ENCODE peak calls at places on chromosome 15, in four cellular contexts. N, R, H and J are unnamed samples.

GRCh38 chr15:31435256-31435781 is 108.7 kb downstream of the KLF13 start:
- DNase-seq in N (peak; percentile 73), R (peak; percentile 95), H (peak; percentile 83), J (peak; percentile 72)

GRCh38 chr15:37395100-37395468 is 294.7 kb upstream of the MEIS2 start:
- DNase-seq in N (no peak), R (no peak), H (no peak), J (no peak)

GRCh38 chr15:72009207-72009606 is 108.7 kb downstream of the MYO9A start:
- DNase-seq in N (no peak), R (peak; percentile 44), H (no peak), J (no peak)

GRCh38 chr15:71385469-71385868 is 270.2 kb downstream of the THSD4 start:
- DNase-seq in N (no peak), R (no peak), H (no peak), J (no peak)

GRCh38 chr15:66673410-66674322 is 28.4 kb upstream of the SMAD6 start:
- DNase-seq in N (peak; percentile 96), R (peak; percentile 93), H (peak; percentile 94), J (no peak)

GRCh38 chr15:101008158-101009139 is 89.3 kb downstream of the LRRK1 start:
- DNase-seq in N (peak; percentile 99), R (peak; percentile 85), H (peak; percentile 92), J (peak; percentile 66)

GRCh38 chr15:95563634-95564033 is 766.9 kb upstream of the NR2F2 start:
- DNase-seq in N (no peak), R (peak; percentile 3), H (no peak), J (no peak)

GRCh38 chr15:72358532-72359180 is 17.2 kb downstream of the HEXA start:
- DNase-seq in N (no peak), R (no peak), H (no peak), J (peak; percentile 85)

GRCh38 chr15:31325432-31325975 is 1.1 kb upstream of the KLF13 start:
- DNase-seq in N (no peak), R (peak; percentile 29), H (no peak), J (peak; percentile 6)

GRCh38 chr15:76844096-76844495 is 61.0 kb downstream of the SCAPER start:
- DNase-seq in N (no peak), R (no peak), H (no peak), J (peak; percentile 10)

GRCh38 chr15:64070965-64071851 is 22.4 kb downstream of the CIAO2A start:
- DNase-seq in N (no peak), R (no peak), H (no peak), J (peak; percentile 88)

GRCh38 chr15:56693761-56694160 is 39.5 kb downstream of the ZNF280D start:
- DNase-seq in N (no peak), R (no peak), H (no peak), J (peak; percentile 35)

GRCh38 chr15:63484433-63484832 is 20.0 kb upstream of the USP3 start:
- DNase-seq in N (no peak), R (no peak), H (no peak), J (no peak)

GRCh38 chr15:81049835-81050234 is 49.1 kb downstream of the TLNRD1 start:
- DNase-seq in N (no peak), R (no peak), H (no peak), J (no peak)

GRCh38 chr15:97745481-97746071 is 214.9 kb upstream of the ARRDC4 start:
- DNase-seq in N (peak; percentile 67), R (peak; percentile 61), H (peak; percentile 49), J (no peak)

GRCh38 chr15:70762469-70763119 is 764 bp downstream of the UACA start:
- DNase-seq in N (peak; percentile 67), R (peak; percentile 49), H (peak; percentile 43), J (peak; percentile 75)

GRCh38 chr15:26294062-26294689 is 431.0 kb upstream of the ATP10A start:
- DNase-seq in N (peak; percentile 61), R (peak; percentile 85), H (peak; percentile 84), J (no peak)

GRCh38 chr15:59276225-59277178 is 69.9 kb downstream of the LDHAL6B start:
- DNase-seq in N (no peak), R (peak; percentile 21), H (no peak), J (no peak)

GRCh38 chr15:74127954-74128784 is 2.2 kb upstream of the ISLR2 start:
- DNase-seq in N (peak; percentile 77), R (no peak), H (no peak), J (no peak)

GRCh38 chr15:39580117-39580629 is 706 bp upstream of the THBS1 start:
- DNase-seq in N (peak; percentile 99), R (peak; percentile 94), H (peak; percentile 91), J (peak; percentile 98)

GRCh38 chr15:72168131-72168825 is 29.3 kb downstream of the GRAMD2A start:
- DNase-seq in N (no peak), R (peak; percentile 84), H (no peak), J (peak; percentile 38)

GRCh38 chr15:29567336-29567735 is 254.9 kb downstream of the TJP1 start:
- DNase-seq in N (no peak), R (no peak), H (no peak), J (no peak)

GRCh38 chr15:40323953-40324937 is 753 bp downstream of the INAFM2 start:
- DNase-seq in N (peak; percentile 71), R (no peak), H (no peak), J (no peak)

GRCh38 chr15:65059931-65060596 is 7.7 kb downstream of the RASL12 start:
- DNase-seq in N (no peak), R (no peak), H (no peak), J (no peak)

GRCh38 chr15:40100133-40100946 is 8.3 kb downstream of the BMF start:
- DNase-seq in N (no peak), R (no peak), H (no peak), J (no peak)

GRCh38 chr15:77466521-77466920 is 45.8 kb downstream of the HMG20A start:
- DNase-seq in N (no peak), R (no peak), H (no peak), J (no peak)

GRCh38 chr15:32701863-32702262 is 15.9 kb upstream of the GREM1 start:
- DNase-seq in N (no peak), R (no peak), H (no peak), J (peak; percentile 30)

GRCh38 chr15:76033438-76033837 is 21.2 kb upstream of the NRG4 start:
- DNase-seq in N (no peak), R (no peak), H (no peak), J (no peak)

GRCh38 chr15:60804986-60805949 is 326.3 kb upstream of the ICE2 start:
- DNase-seq in N (peak; percentile 70), R (peak; percentile 80), H (peak; percentile 93), J (peak; percentile 74)

GRCh38 chr15:60801336-60801735 is 322.4 kb upstream of the ICE2 start:
- DNase-seq in N (no peak), R (no peak), H (no peak), J (no peak)

GRCh38 chr15:60800729-60801072 is 321.8 kb upstream of the ICE2 start:
- DNase-seq in N (no peak), R (no peak), H (no peak), J (no peak)

GRCh38 chr15:60804551-60804950 is 325.6 kb upstream of the ICE2 start:
- DNase-seq in N (no peak), R (no peak), H (no peak), J (no peak)

GRCh38 chr15:60803059-60803458 is 324.1 kb upstream of the ICE2 start:
- DNase-seq in N (no peak), R (no peak), H (no peak), J (no peak)
- H3K56ac ChIP-seq in N (no peak overlapping the region), R (no peak overlapping the region), H (no peak overlapping the region), J (no peak overlapping the region)

GRCh38 chr15:89105147-89105546 is 16.9 kb downstream of the ABHD2 start:
- DNase-seq in N (no peak), R (no peak), H (no peak), J (peak; percentile 99)

GRCh38 chr15:89108865-89109660 is 20.8 kb downstream of the ABHD2 start:
- DNase-seq in N (no peak), R (peak; percentile 53), H (no peak), J (no peak)

GRCh38 chr15:89106200-89106599 is 17.9 kb downstream of the ABHD2 start:
- DNase-seq in N (no peak), R (no peak), H (no peak), J (no peak)

GRCh38 chr15:89110060-89110459 is 21.8 kb downstream of the ABHD2 start:
- DNase-seq in N (no peak), R (no peak), H (no peak), J (no peak)

DNA sequence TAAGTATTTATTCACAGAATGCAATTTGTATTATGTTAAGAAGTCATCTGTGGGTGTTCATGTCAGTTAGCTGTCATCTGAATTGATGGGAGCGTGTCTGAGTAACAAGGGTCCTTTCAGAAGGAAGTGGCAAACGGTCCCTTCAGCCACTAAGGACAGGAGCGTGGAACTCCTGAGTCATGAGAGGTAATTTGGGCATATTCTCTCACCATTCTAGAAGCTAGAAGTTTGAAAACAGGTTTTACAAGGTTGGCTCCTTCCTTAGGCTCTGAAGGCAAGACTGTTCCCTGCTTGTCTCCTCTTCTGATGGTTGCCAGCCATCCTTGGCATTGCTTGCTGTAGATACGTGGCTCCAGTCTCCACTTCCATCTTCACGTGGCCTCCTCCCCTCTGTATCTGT is 19.7 kb downstream of the ABHD2 start:
- DNase-seq in N (no peak), R (no peak), H (no peak), J (no peak)
- H3K56ac ChIP-seq in N (no peak overlapping the region), R (no peak overlapping the region), H (no peak overlapping the region), J (no peak overlapping the region)

DNA sequence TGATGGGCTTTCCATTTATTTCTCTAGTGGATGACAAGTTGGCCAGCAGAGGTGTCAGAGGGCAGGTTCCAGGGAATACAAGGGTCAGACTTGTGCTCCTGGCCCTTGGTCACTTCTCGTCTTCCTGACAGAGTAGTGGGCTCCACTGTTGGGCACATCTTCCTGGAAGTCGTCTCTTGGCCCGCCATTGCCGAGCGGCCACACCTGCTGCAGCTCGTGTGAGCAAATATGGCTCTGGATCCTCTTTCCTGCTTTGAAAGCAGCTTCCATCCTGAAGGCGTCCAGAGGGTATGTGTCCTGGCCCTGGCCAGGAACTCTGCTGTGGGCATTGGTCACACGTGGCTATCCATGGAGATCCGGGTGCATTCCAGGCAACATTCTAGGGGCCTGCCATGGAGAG is 100.2 kb downstream of the SNRPN start:
- DNase-seq in N (no peak), R (no peak), H (peak; percentile 13), J (no peak)
- H3K56ac ChIP-seq in N (no peak overlapping the region), R (no peak overlapping the region), H (no peak overlapping the region), J (no peak overlapping the region)

DNA sequence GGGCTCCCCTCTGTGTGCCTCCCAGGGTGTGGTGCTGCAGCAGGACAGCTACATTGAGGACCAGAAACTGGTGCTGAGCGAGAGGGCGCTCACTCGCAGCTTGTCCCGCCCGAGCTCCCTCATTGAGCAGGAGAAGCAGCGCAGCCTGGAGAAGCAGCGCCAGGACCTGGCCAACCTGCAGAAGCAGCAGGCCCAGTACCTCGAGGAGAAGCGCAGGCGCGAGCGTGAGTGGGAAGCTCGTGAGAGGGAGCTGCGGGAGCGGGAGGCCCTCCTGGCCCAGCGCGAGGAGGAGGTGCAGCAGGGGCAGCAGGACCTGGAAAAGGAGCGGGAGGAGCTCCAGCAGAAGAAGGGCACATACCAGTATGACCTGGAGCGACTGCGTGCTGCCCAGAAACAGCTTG is 53.7 kb downstream of the KLHL25 start:
- DNase-seq in N (no peak), R (no peak), H (peak; percentile 50), J (no peak)
- H3K56ac ChIP-seq in N (no peak overlapping the region), R (no peak overlapping the region), H (no peak overlapping the region), J (no peak overlapping the region)

GRCh38 chr15:33716025-33716424 is 252.3 kb upstream of the CHRM5 start:
- DNase-seq in N (no peak), R (no peak), H (no peak), J (no peak)

GRCh38 chr15:33706173-33706572 is 262.1 kb upstream of the CHRM5 start:
- DNase-seq in N (no peak), R (no peak), H (no peak), J (no peak)

GRCh38 chr15:33710746-33711145 is 257.6 kb upstream of the CHRM5 start:
- DNase-seq in N (no peak), R (no peak), H (no peak), J (no peak)
- H3K56ac ChIP-seq in N (no peak overlapping the region), R (no peak overlapping the region), H (no peak overlapping the region), J (no peak overlapping the region)